ENCODE peak calls at places on chromosomes 7 and 10, in ten cellular contexts. One of them, this sample, is unnamed.

GRCh38 chr7:80614911-80615310 is 23.5 kb upstream of the CD36 start:
- DNase-seq in K562: no peak
- DNase-seq in CD4-positive, alpha-beta T cell: no peak
- DNase-seq in sigmoid colon: no peak
- DNase-seq in body of pancreas: no peak
- DNase-seq in GM23248: peak
- DNase-seq in PC-3: peak
- DNase-seq in GM23338: no peak
- DNase-seq in RWPE1: no peak
- DNase-seq in heart left ventricle: no peak
- DNase-seq in this sample: no peak

GRCh38 chr10:100735345-100736143 is 9.8 kb upstream of the PAX2 start:
- DNase-seq in body of pancreas: no peak
- DNase-seq in K562: no peak
- DNase-seq in RWPE1: no peak
- DNase-seq in GM23248: no peak
- DNase-seq in heart left ventricle: no peak
- DNase-seq in PC-3: no peak
- DNase-seq in CD4-positive, alpha-beta T cell: no peak
- DNase-seq in GM23338: peak
- DNase-seq in sigmoid colon: no peak
- DNase-seq in this sample: no peak

GRCh38 chr7:155886391-155887173 is 74.3 kb upstream of the SHH start:
- DNase-seq in sigmoid colon: peak
- DNase-seq in K562: no peak
- DNase-seq in RWPE1: no peak
- DNase-seq in body of pancreas: no peak
- DNase-seq in GM23338: no peak
- DNase-seq in heart left ventricle: no peak
- DNase-seq in CD4-positive, alpha-beta T cell: no peak
- DNase-seq in PC-3: no peak
- DNase-seq in GM23248: no peak
- DNase-seq in this sample: no peak

GRCh38 chr7:15832996-15833395 is 146.5 kb upstream of the MEOX2 start:
- DNase-seq in GM23338: no peak
- DNase-seq in heart left ventricle: peak
- DNase-seq in GM23248: peak
- DNase-seq in PC-3: peak
- DNase-seq in CD4-positive, alpha-beta T cell: no peak
- DNase-seq in K562: no peak
- DNase-seq in RWPE1: no peak
- DNase-seq in sigmoid colon: no peak
- DNase-seq in body of pancreas: peak
- DNase-seq in this sample: no peak

GRCh38 chr10:132550366-132551092 is 12.9 kb downstream of the INPP5A start:
- DNase-seq in GM23338: no peak
- DNase-seq in RWPE1: no peak
- DNase-seq in body of pancreas: no peak
- DNase-seq in GM23248: no peak
- DNase-seq in PC-3: no peak
- DNase-seq in heart left ventricle: no peak
- DNase-seq in CD4-positive, alpha-beta T cell: no peak
- DNase-seq in K562: no peak
- DNase-seq in sigmoid colon: peak
- DNase-seq in this sample: no peak

GRCh38 chr10:91201213-91201996 is 19.1 kb upstream of the PCGF5 start:
- DNase-seq in PC-3: no peak
- DNase-seq in heart left ventricle: no peak
- DNase-seq in GM23248: no peak
- DNase-seq in RWPE1: no peak
- DNase-seq in K562: no peak
- DNase-seq in GM23338: no peak
- DNase-seq in body of pancreas: no peak
- DNase-seq in CD4-positive, alpha-beta T cell: no peak
- DNase-seq in sigmoid colon: no peak
- DNase-seq in this sample: peak

GRCh38 chr10:89852872-89853271 is 151.5 kb downstream of the KIF20B start:
- DNase-seq in heart left ventricle: no peak
- DNase-seq in sigmoid colon: no peak
- DNase-seq in CD4-positive, alpha-beta T cell: no peak
- DNase-seq in RWPE1: no peak
- DNase-seq in GM23338: peak
- DNase-seq in PC-3: no peak
- DNase-seq in body of pancreas: no peak
- DNase-seq in GM23248: no peak
- DNase-seq in K562: no peak
- DNase-seq in this sample: no peak

GRCh38 chr10:85786401-85786899 is 580.1 kb downstream of the GRID1 start:
- DNase-seq in K562: peak
- DNase-seq in GM23248: no peak
- DNase-seq in heart left ventricle: no peak
- DNase-seq in sigmoid colon: no peak
- DNase-seq in PC-3: no peak
- DNase-seq in CD4-positive, alpha-beta T cell: no peak
- DNase-seq in GM23338: peak
- DNase-seq in body of pancreas: peak
- DNase-seq in RWPE1: no peak
- DNase-seq in this sample: no peak

GRCh38 chr10:114547466-114547865 is 110.6 kb downstream of the ABLIM1 start:
- DNase-seq in GM23338: no peak
- DNase-seq in body of pancreas: peak
- DNase-seq in PC-3: no peak
- DNase-seq in GM23248: no peak
- DNase-seq in K562: no peak
- DNase-seq in CD4-positive, alpha-beta T cell: no peak
- DNase-seq in heart left ventricle: no peak
- DNase-seq in sigmoid colon: no peak
- DNase-seq in RWPE1: no peak
- DNase-seq in this sample: no peak

GRCh38 chr7:123275036-123275753 is 75.4 kb upstream of the SLC13A1 start:
- DNase-seq in PC-3: no peak
- DNase-seq in K562: no peak
- DNase-seq in GM23248: no peak
- DNase-seq in CD4-positive, alpha-beta T cell: no peak
- DNase-seq in GM23338: no peak
- DNase-seq in RWPE1: no peak
- DNase-seq in heart left ventricle: no peak
- DNase-seq in body of pancreas: no peak
- DNase-seq in sigmoid colon: no peak
- DNase-seq in this sample: no peak

GRCh38 chr10:6072215-6072941 is 10.2 kb upstream of the IL2RA start:
- DNase-seq in GM23248: no peak
- DNase-seq in GM23338: no peak
- DNase-seq in K562: no peak
- DNase-seq in body of pancreas: no peak
- DNase-seq in heart left ventricle: no peak
- DNase-seq in CD4-positive, alpha-beta T cell: no peak
- DNase-seq in RWPE1: no peak
- DNase-seq in PC-3: no peak
- DNase-seq in sigmoid colon: no peak
- DNase-seq in this sample: no peak

GRCh38 chr10:107434854-107435253 is 270.3 kb upstream of the SORCS1 start:
- DNase-seq in K562: no peak
- DNase-seq in body of pancreas: no peak
- DNase-seq in CD4-positive, alpha-beta T cell: no peak
- DNase-seq in heart left ventricle: no peak
- DNase-seq in GM23248: no peak
- DNase-seq in sigmoid colon: no peak
- DNase-seq in GM23338: no peak
- DNase-seq in RWPE1: no peak
- DNase-seq in PC-3: no peak
- DNase-seq in this sample: no peak

GRCh38 chr10:78124167-78124566 is 90.5 kb downstream of the RPS24 start:
- DNase-seq in GM23248: no peak
- DNase-seq in RWPE1: no peak
- DNase-seq in heart left ventricle: no peak
- DNase-seq in CD4-positive, alpha-beta T cell: no peak
- DNase-seq in GM23338: no peak
- DNase-seq in body of pancreas: no peak
- DNase-seq in sigmoid colon: no peak
- DNase-seq in PC-3: no peak
- DNase-seq in K562: no peak
- DNase-seq in this sample: no peak

GRCh38 chr10:8050561-8051108 is 3.9 kb upstream of the GATA3 start:
- DNase-seq in GM23248: peak
- DNase-seq in RWPE1: no peak
- DNase-seq in sigmoid colon: no peak
- DNase-seq in body of pancreas: peak
- DNase-seq in GM23338: peak
- DNase-seq in CD4-positive, alpha-beta T cell: no peak
- DNase-seq in heart left ventricle: no peak
- DNase-seq in PC-3: peak
- DNase-seq in K562: no peak
- DNase-seq in this sample: peak

GRCh38 chr10:85611093-85611740 is 755.4 kb downstream of the GRID1 start:
- DNase-seq in GM23248: no peak
- DNase-seq in PC-3: no peak
- DNase-seq in heart left ventricle: no peak
- DNase-seq in sigmoid colon: no peak
- DNase-seq in K562: no peak
- DNase-seq in CD4-positive, alpha-beta T cell: no peak
- DNase-seq in body of pancreas: no peak
- DNase-seq in GM23338: no peak
- DNase-seq in RWPE1: no peak
- DNase-seq in this sample: no peak

DNA sequence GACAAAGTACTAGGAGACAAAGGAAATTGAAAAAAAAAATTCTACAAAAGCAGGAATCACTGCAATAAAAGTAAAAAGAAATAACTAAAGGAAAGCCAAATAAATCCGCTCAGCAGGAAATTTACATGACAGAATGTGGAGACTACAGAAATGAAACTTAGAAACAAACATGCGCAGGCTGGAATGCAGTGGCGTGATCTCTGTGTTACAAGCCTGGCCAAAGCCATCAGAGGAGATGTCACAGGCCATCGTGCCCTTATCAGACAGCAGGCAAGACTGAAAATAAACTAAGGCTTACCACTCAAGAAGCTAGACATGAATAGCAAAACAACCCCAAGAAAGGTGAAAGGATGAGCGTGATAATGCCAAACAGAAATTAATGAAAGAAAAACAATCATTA is 6.3 kb upstream of the CAMK2B start:
- DNase-seq in K562: no peak
- DNase-seq in body of pancreas: no peak
- DNase-seq in GM23248: no peak
- DNase-seq in sigmoid colon: no peak
- DNase-seq in GM23338: no peak
- DNase-seq in CD4-positive, alpha-beta T cell: no peak
- DNase-seq in PC-3: no peak
- DNase-seq in heart left ventricle: no peak
- DNase-seq in RWPE1: no peak
- DNase-seq in this sample: no peak
- H3K27ac ChIP-seq in K562: no peak
- H3K27ac ChIP-seq in body of pancreas: no peak
- H3K27ac ChIP-seq in GM23248: no peak
- H3K27ac ChIP-seq in sigmoid colon: no peak
- H3K27ac ChIP-seq in GM23338: no peak
- H3K27ac ChIP-seq in CD4-positive, alpha-beta T cell: no peak
- H3K27ac ChIP-seq in PC-3: no peak
- H3K27ac ChIP-seq in heart left ventricle: peak
- H3K27ac ChIP-seq in RWPE1: no peak
- H3K27ac ChIP-seq in this sample: no peak

GRCh38 chr10:125093199-125093841 is 67.0 kb downstream of the CTBP2 start:
- DNase-seq in GM23248: peak
- DNase-seq in GM23338: no peak
- DNase-seq in body of pancreas: peak
- DNase-seq in RWPE1: no peak
- DNase-seq in K562: no peak
- DNase-seq in PC-3: no peak
- DNase-seq in heart left ventricle: peak
- DNase-seq in CD4-positive, alpha-beta T cell: no peak
- DNase-seq in sigmoid colon: peak
- DNase-seq in this sample: no peak
- H3K27ac ChIP-seq in GM23248: peak
- H3K27ac ChIP-seq in GM23338: peak
- H3K27ac ChIP-seq in body of pancreas: no peak
- H3K27ac ChIP-seq in RWPE1: peak
- H3K27ac ChIP-seq in K562: no peak
- H3K27ac ChIP-seq in PC-3: no peak
- H3K27ac ChIP-seq in heart left ventricle: peak
- H3K27ac ChIP-seq in CD4-positive, alpha-beta T cell: no peak
- H3K27ac ChIP-seq in sigmoid colon: peak
- H3K27ac ChIP-seq in this sample: peak

GRCh38 chr7:87874066-87874465 is 2.1 kb downstream of the SLC25A40 start:
- DNase-seq in RWPE1: no peak
- DNase-seq in sigmoid colon: no peak
- DNase-seq in K562: peak
- DNase-seq in heart left ventricle: no peak
- DNase-seq in PC-3: no peak
- DNase-seq in GM23338: no peak
- DNase-seq in body of pancreas: no peak
- DNase-seq in GM23248: no peak
- DNase-seq in CD4-positive, alpha-beta T cell: no peak
- DNase-seq in this sample: no peak

GRCh38 chr7:87876040-87876758 is at the start of the genes DBF4 and SLC25A40:
- DNase-seq in sigmoid colon: peak
- DNase-seq in RWPE1: peak
- DNase-seq in K562: peak
- DNase-seq in GM23338: peak
- DNase-seq in PC-3: peak
- DNase-seq in CD4-positive, alpha-beta T cell: peak
- DNase-seq in body of pancreas: peak
- DNase-seq in GM23248: peak
- DNase-seq in heart left ventricle: peak
- DNase-seq in this sample: peak

GRCh38 chr7:87875151-87876039 is 765 bp downstream of the SLC25A40 start:
- DNase-seq in body of pancreas: peak
- DNase-seq in GM23338: peak
- DNase-seq in sigmoid colon: peak
- DNase-seq in CD4-positive, alpha-beta T cell: no peak
- DNase-seq in K562: peak
- DNase-seq in PC-3: peak
- DNase-seq in GM23248: peak
- DNase-seq in RWPE1: peak
- DNase-seq in heart left ventricle: peak
- DNase-seq in this sample: no peak

GRCh38 chr7:87870471-87870870 is 5.7 kb downstream of the SLC25A40 start:
- DNase-seq in sigmoid colon: no peak
- DNase-seq in RWPE1: no peak
- DNase-seq in GM23338: no peak
- DNase-seq in K562: no peak
- DNase-seq in GM23248: no peak
- DNase-seq in PC-3: no peak
- DNase-seq in heart left ventricle: no peak
- DNase-seq in CD4-positive, alpha-beta T cell: no peak
- DNase-seq in body of pancreas: no peak
- DNase-seq in this sample: no peak

GRCh38 chr7:87872356-87872755 is 3.8 kb downstream of the SLC25A40 start:
- DNase-seq in RWPE1: no peak
- DNase-seq in PC-3: no peak
- DNase-seq in GM23248: no peak
- DNase-seq in body of pancreas: no peak
- DNase-seq in CD4-positive, alpha-beta T cell: no peak
- DNase-seq in sigmoid colon: no peak
- DNase-seq in heart left ventricle: no peak
- DNase-seq in K562: no peak
- DNase-seq in GM23338: no peak
- DNase-seq in this sample: no peak
- H3K27ac ChIP-seq in RWPE1: no peak
- H3K27ac ChIP-seq in PC-3: no peak
- H3K27ac ChIP-seq in GM23248: no peak
- H3K27ac ChIP-seq in body of pancreas: no peak
- H3K27ac ChIP-seq in CD4-positive, alpha-beta T cell: no peak
- H3K27ac ChIP-seq in sigmoid colon: no peak
- H3K27ac ChIP-seq in heart left ventricle: no peak
- H3K27ac ChIP-seq in K562: no peak
- H3K27ac ChIP-seq in GM23338: no peak
- H3K27ac ChIP-seq in this sample: no peak

GRCh38 chr7:70630647-70631457 is 501.1 kb upstream of the GALNT17 start:
- DNase-seq in GM23338: no peak
- DNase-seq in PC-3: no peak
- DNase-seq in RWPE1: no peak
- DNase-seq in K562: no peak
- DNase-seq in CD4-positive, alpha-beta T cell: no peak
- DNase-seq in sigmoid colon: no peak
- DNase-seq in body of pancreas: no peak
- DNase-seq in heart left ventricle: peak
- DNase-seq in GM23248: peak
- DNase-seq in this sample: no peak
- H3K27ac ChIP-seq in GM23338: no peak
- H3K27ac ChIP-seq in PC-3: no peak
- H3K27ac ChIP-seq in RWPE1: no peak
- H3K27ac ChIP-seq in K562: no peak
- H3K27ac ChIP-seq in CD4-positive, alpha-beta T cell: no peak
- H3K27ac ChIP-seq in sigmoid colon: no peak
- H3K27ac ChIP-seq in body of pancreas: no peak
- H3K27ac ChIP-seq in heart left ventricle: no peak
- H3K27ac ChIP-seq in GM23248: no peak
- H3K27ac ChIP-seq in this sample: no peak

This sample was measured in Peyer's patch.